ENCODE peak calls at places on chromosomes 13 and 19, in four cellular contexts. One of them, this sample, is unnamed.
A peak's percentile ranks its signal among the peaks of the same experiment; 100 is the strongest.

GRCh38 chr13:45339867-45340266 is 1.1 kb downstream of the TPT1 start:
- DNase-seq in cardiac muscle cell: no peak
- DNase-seq in GM06990: no peak
- DNase-seq in fibroblast of lung: no peak
- DNase-seq in this sample: no peak

GRCh38 chr19:6970021-6970420 is 51.2 kb downstream of the MBD3L2B start:
- DNase-seq in cardiac muscle cell: no peak
- DNase-seq in GM06990: no peak
- DNase-seq in fibroblast of lung: no peak
- DNase-seq in this sample: no peak

GRCh38 chr19:41871573-41872383 is 5.3 kb upstream of the CD79A start:
- DNase-seq in cardiac muscle cell: no peak
- DNase-seq in GM06990: peak; percentile 81
- DNase-seq in fibroblast of lung: no peak
- DNase-seq in this sample: peak; percentile 76

GRCh38 chr13:97114696-97115095 is 107.4 kb upstream of the MBNL2 start:
- DNase-seq in cardiac muscle cell: no peak
- DNase-seq in GM06990: no peak
- DNase-seq in fibroblast of lung: no peak
- DNase-seq in this sample: no peak

GRCh38 chr13:29484796-29485195 is 110.7 kb downstream of the SLC7A1 start:
- DNase-seq in cardiac muscle cell: no peak
- DNase-seq in GM06990: no peak
- DNase-seq in fibroblast of lung: no peak
- DNase-seq in this sample: no peak

GRCh38 chr13:112587359-112587766 is 590 bp downstream of the TUBGCP3 start:
- DNase-seq in cardiac muscle cell: peak; percentile 84
- DNase-seq in GM06990: peak; percentile 82
- DNase-seq in fibroblast of lung: peak; percentile 79
- DNase-seq in this sample: peak; percentile 86

GRCh38 chr19:7852851-7853759 is 21.1 kb downstream of the PRR36 start:
- DNase-seq in cardiac muscle cell: peak; percentile 85
- DNase-seq in GM06990: peak; percentile 73
- DNase-seq in fibroblast of lung: peak; percentile 44
- DNase-seq in this sample: peak; percentile 95

GRCh38 chr13:46146898-46147297 is 35.1 kb downstream of the LCP1 start:
- DNase-seq in cardiac muscle cell: peak; percentile 48
- DNase-seq in GM06990: no peak
- DNase-seq in fibroblast of lung: no peak
- DNase-seq in this sample: no peak

GRCh38 chr13:44516771-44517170 is 59.4 kb downstream of the TSC22D1 start:
- DNase-seq in cardiac muscle cell: no peak
- DNase-seq in GM06990: no peak
- DNase-seq in fibroblast of lung: no peak
- DNase-seq in this sample: no peak

GRCh38 chr13:39012608-39013007 is 22.0 kb upstream of the STOML3 start:
- DNase-seq in cardiac muscle cell: no peak
- DNase-seq in GM06990: no peak
- DNase-seq in fibroblast of lung: no peak
- DNase-seq in this sample: no peak

GRCh38 chr13:35771898-35772297 is 295.4 kb upstream of the MAB21L1 start:
- DNase-seq in cardiac muscle cell: no peak
- DNase-seq in GM06990: no peak
- DNase-seq in fibroblast of lung: peak; percentile 96
- DNase-seq in this sample: no peak

GRCh38 chr19:13153627-13154240 is 3.5 kb downstream of the IER2 start:
- DNase-seq in cardiac muscle cell: peak; percentile 49
- DNase-seq in GM06990: no peak
- DNase-seq in fibroblast of lung: peak; percentile 40
- DNase-seq in this sample: no peak
- TF ChIP-seq CTCF in cardiac muscle cell: peak; percentile 20
- TF ChIP-seq CTCF in GM06990: no peak
- TF ChIP-seq CTCF in fibroblast of lung: no peak
- TF ChIP-seq CTCF in this sample: peak; percentile 6

GRCh38 chr13:32233062-32233461 is 82.1 kb downstream of the ZAR1L start:
- DNase-seq in cardiac muscle cell: no peak
- DNase-seq in GM06990: no peak
- DNase-seq in fibroblast of lung: no peak
- DNase-seq in this sample: no peak

GRCh38 chr13:32229443-32229842 is 85.7 kb downstream of the ZAR1L start:
- DNase-seq in cardiac muscle cell: peak; percentile 45
- DNase-seq in GM06990: no peak
- DNase-seq in fibroblast of lung: peak; percentile 67
- DNase-seq in this sample: no peak

GRCh38 chr13:32237681-32238080 is 77.5 kb downstream of the ZAR1L start:
- DNase-seq in cardiac muscle cell: peak; percentile 29
- DNase-seq in GM06990: no peak
- DNase-seq in fibroblast of lung: no peak
- DNase-seq in this sample: no peak

GRCh38 chr13:32232263-32232662 is 82.9 kb downstream of the ZAR1L start:
- DNase-seq in cardiac muscle cell: no peak
- DNase-seq in GM06990: no peak
- DNase-seq in fibroblast of lung: no peak
- DNase-seq in this sample: no peak

DNA sequence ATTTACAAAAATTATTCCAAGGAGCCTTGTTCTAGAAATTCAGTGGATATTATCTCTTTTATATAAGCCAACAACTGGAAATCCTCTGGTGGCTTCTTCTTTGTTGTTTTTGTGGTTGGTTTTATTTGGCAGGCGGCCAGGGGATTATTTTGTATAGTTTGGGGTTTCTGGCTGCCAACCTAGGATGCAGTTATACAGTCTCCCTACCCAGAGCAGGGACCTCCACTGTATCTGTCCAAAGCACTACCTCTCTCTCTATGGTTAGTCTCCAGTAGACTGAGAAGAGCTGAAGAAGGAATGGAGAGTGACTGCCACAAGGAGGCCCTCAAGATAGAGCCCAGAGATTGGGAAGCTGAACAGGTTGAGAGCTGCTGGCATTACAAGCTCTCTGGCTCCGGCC is 80.2 kb downstream of the ZAR1L start:
- DNase-seq in cardiac muscle cell: no peak
- DNase-seq in GM06990: no peak
- DNase-seq in fibroblast of lung: no peak
- DNase-seq in this sample: no peak
- TF ChIP-seq CTCF in cardiac muscle cell: no peak
- TF ChIP-seq CTCF in GM06990: no peak
- TF ChIP-seq CTCF in fibroblast of lung: no peak
- TF ChIP-seq CTCF in this sample: no peak

GRCh38 chr19:49809155-49809986 is 3.7 kb downstream of the FUZ start:
- DNase-seq in cardiac muscle cell: peak; percentile 52
- DNase-seq in GM06990: no peak
- DNase-seq in fibroblast of lung: peak; percentile 19
- DNase-seq in this sample: peak; percentile 65
- TF ChIP-seq CTCF in cardiac muscle cell: no peak
- TF ChIP-seq CTCF in GM06990: peak; percentile 31
- TF ChIP-seq CTCF in fibroblast of lung: no peak
- TF ChIP-seq CTCF in this sample: peak; percentile 21

DNA sequence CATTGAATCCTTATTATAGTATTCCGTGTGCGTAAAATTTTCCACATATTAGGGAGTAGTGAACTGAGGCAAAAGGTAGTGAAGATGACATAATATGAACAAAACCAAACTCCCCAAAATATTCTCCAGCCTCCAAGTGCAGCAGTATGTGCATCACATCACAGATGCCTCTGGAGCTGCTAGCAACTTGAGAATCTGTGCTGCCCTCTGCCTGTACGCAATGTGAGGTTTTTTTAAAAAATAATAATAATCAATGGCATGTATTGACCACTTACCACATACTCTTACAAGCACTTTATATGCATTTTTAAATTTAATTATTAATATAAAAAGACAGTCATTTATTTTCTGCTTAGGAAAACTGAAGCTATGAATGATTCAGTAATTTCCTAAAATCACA is 583.0 kb upstream of the SPRY2 start:
- DNase-seq in cardiac muscle cell: peak; percentile 28
- DNase-seq in GM06990: no peak
- DNase-seq in fibroblast of lung: no peak
- DNase-seq in this sample: no peak
- TF ChIP-seq CTCF in cardiac muscle cell: peak; percentile 22
- TF ChIP-seq CTCF in GM06990: no peak
- TF ChIP-seq CTCF in fibroblast of lung: peak; percentile 46
- TF ChIP-seq CTCF in this sample: no peak

GRCh38 chr13:33109801-33110200 is 93.6 kb downstream of the KL start:
- DNase-seq in cardiac muscle cell: no peak
- DNase-seq in GM06990: peak; percentile 71
- DNase-seq in fibroblast of lung: no peak
- DNase-seq in this sample: peak; percentile 46
- TF ChIP-seq CTCF in cardiac muscle cell: peak; percentile 19
- TF ChIP-seq CTCF in GM06990: peak; percentile 88
- TF ChIP-seq CTCF in fibroblast of lung: peak; percentile 29
- TF ChIP-seq CTCF in this sample: peak; percentile 63

GRCh38 chr19:17539288-17540117 is 15.9 kb upstream of the COLGALT1 start:
- DNase-seq in cardiac muscle cell: peak; percentile 87
- DNase-seq in GM06990: peak; percentile 97
- DNase-seq in fibroblast of lung: peak; percentile 83
- DNase-seq in this sample: peak; percentile 95
- TF ChIP-seq CTCF in cardiac muscle cell: peak; percentile 49
- TF ChIP-seq CTCF in GM06990: no peak
- TF ChIP-seq CTCF in fibroblast of lung: peak; percentile 31
- TF ChIP-seq CTCF in this sample: no peak

DNA sequence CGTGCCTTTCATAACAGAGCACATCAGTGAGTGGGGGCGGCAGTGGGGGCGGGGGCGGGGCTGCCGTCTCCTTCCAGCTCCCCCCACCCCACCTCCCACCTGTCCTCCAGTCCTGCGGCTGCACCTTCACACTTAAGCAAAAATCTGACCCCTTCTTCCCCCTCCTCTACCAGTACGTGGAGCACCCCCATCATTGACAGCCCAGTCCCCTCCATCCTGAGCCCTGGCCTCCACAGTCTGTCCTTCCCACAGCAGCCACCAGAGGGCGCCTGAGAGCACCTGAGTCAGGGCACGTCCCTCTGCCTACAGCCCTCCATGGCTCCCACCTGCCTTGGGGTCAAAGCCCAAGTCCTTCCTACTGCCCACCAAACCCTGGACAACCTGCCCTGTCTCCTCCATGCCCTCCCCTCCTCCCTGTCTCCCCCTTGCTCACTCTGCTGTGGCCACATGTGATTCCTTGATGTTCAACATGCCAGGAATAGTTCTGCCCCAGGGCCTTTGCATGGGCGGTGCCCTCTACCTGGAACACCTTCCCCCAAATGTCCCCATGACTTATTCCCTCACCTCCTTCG is 4.0 kb downstream of the EBI3 start:
- DNase-seq in cardiac muscle cell: peak; percentile 30
- DNase-seq in GM06990: peak; percentile 68
- DNase-seq in fibroblast of lung: no peak
- DNase-seq in this sample: peak; percentile 62
- TF ChIP-seq CTCF in cardiac muscle cell: peak; percentile 72
- TF ChIP-seq CTCF in GM06990: peak; percentile 95
- TF ChIP-seq CTCF in fibroblast of lung: peak; percentile 73
- TF ChIP-seq CTCF in this sample: peak; percentile 83

GRCh38 chr19:48311384-48311783 is 14.0 kb upstream of the EMP3 start:
- DNase-seq in cardiac muscle cell: no peak
- DNase-seq in GM06990: no peak
- DNase-seq in fibroblast of lung: no peak
- DNase-seq in this sample: no peak

GRCh38 chr19:48310227-48310626 is 15.1 kb upstream of the EMP3 start:
- DNase-seq in cardiac muscle cell: no peak
- DNase-seq in GM06990: no peak
- DNase-seq in fibroblast of lung: no peak
- DNase-seq in this sample: no peak

GRCh38 chr19:48303866-48304265 is 21.5 kb upstream of the EMP3 start:
- DNase-seq in cardiac muscle cell: no peak
- DNase-seq in GM06990: no peak
- DNase-seq in fibroblast of lung: no peak
- DNase-seq in this sample: no peak

GRCh38 chr19:48303367-48303766 is 22.0 kb upstream of the EMP3 start:
- DNase-seq in cardiac muscle cell: no peak
- DNase-seq in GM06990: no peak
- DNase-seq in fibroblast of lung: no peak
- DNase-seq in this sample: no peak

GRCh38 chr19:48308695-48309586 is 16.4 kb upstream of the EMP3 start:
- DNase-seq in cardiac muscle cell: peak; percentile 60
- DNase-seq in GM06990: no peak
- DNase-seq in fibroblast of lung: no peak
- DNase-seq in this sample: no peak
- TF ChIP-seq CTCF in cardiac muscle cell: peak; percentile 41
- TF ChIP-seq CTCF in GM06990: peak; percentile 33
- TF ChIP-seq CTCF in fibroblast of lung: peak; percentile 34
- TF ChIP-seq CTCF in this sample: no peak

GRCh38 chr19:48970923-48971395 is 5.8 kb downstream of the FTL start:
- DNase-seq in cardiac muscle cell: peak; percentile 94
- DNase-seq in GM06990: peak; percentile 75
- DNase-seq in fibroblast of lung: peak; percentile 51
- DNase-seq in this sample: peak; percentile 81
- TF ChIP-seq CTCF in cardiac muscle cell: peak; percentile 94
- TF ChIP-seq CTCF in GM06990: peak; percentile 96
- TF ChIP-seq CTCF in fibroblast of lung: peak; percentile 95
- TF ChIP-seq CTCF in this sample: peak; percentile 96